ENCODE peak calls at places on chromosome 12, in nine cellular contexts. K is GM20000; U is cardiac muscle cell; R is activated naive CD8-positive, alpha-beta T cell treated with anti-CD3 and anti-CD28 coated beads, Interleukin-2, amount 50 U/mL, for 24 hours; X is EL; Q is iris pigment epithelial cell; A is SW 1271; H is AG10803; M is activated CD4-positive, alpha-beta T cell treated with anti-CD3 and anti-CD28 coated beads, Interleukin-2, amount 10 ng/mL, durations not matched to agents 7 days and 5 days. I is an unnamed sample.
A peak's percentile ranks its signal among the peaks of the same experiment; 100 is the strongest.

GRCh38 chr12:79454338-79454777 is 236.4 kb downstream of the PAWR start:
- DNase-seq in R (no peak), Q (peak; percentile 86), X (peak; percentile 45), K (no peak), U (no peak), M (no peak), H (peak; percentile 43), A (no peak), I (peak; percentile 81)

GRCh38 chr12:109539508-109539907 is 33.8 kb downstream of the MMAB start:
- DNase-seq in M (no peak), Q (peak; percentile 11), R (no peak), U (no peak), H (peak; percentile 25), A (no peak), K (no peak), X (peak; percentile 80), I (peak; percentile 32)

GRCh38 chr12:25155031-25155576 is 39.9 kb downstream of the DNAI7 start:
- DNase-seq in R (no peak), H (peak; percentile 30), K (peak; percentile 48), U (peak; percentile 14), A (peak; percentile 7), M (peak; percentile 17), X (peak; percentile 59), Q (peak; percentile 64), I (peak; percentile 20)

GRCh38 chr12:57134949-57135348 is 6.7 kb downstream of the LRP1 start:
- DNase-seq in Q (no peak), U (no peak), M (no peak), X (no peak), H (no peak), K (no peak), A (no peak), R (no peak), I (no peak)

GRCh38 chr12:2382391-2383155 is 329.8 kb downstream of the CACNA1C start:
- DNase-seq in A (no peak), Q (peak; percentile 26), M (no peak), R (no peak), X (no peak), U (no peak), K (no peak), H (peak; percentile 48), I (no peak)

GRCh38 chr12:25083211-25083610 is 111.7 kb downstream of the DNAI7 start:
- DNase-seq in U (no peak), K (no peak), R (no peak), H (no peak), X (no peak), Q (peak; percentile 8), A (no peak), M (no peak), I (no peak)

GRCh38 chr12:126093911-126094310 is 1028.7 kb downstream of the AACS start:
- DNase-seq in K (no peak), X (no peak), R (no peak), Q (peak; percentile 20), H (no peak), A (no peak), U (peak; percentile 31), M (no peak), I (peak; percentile 25)

GRCh38 chr12:12586879-12587675 is 24.4 kb upstream of the DUSP16 start:
- DNase-seq in Q (no peak), H (no peak), X (no peak), R (no peak), A (no peak), M (no peak), U (no peak), K (no peak), I (no peak)

GRCh38 chr12:11812558-11813421 is 163.3 kb downstream of the ETV6 start:
- DNase-seq in M (peak; percentile 18), Q (peak; percentile 53), K (peak; percentile 44), R (peak; percentile 15), X (peak; percentile 18), A (no peak), H (peak; percentile 31), U (peak; percentile 33), I (no peak)

GRCh38 chr12:93297032-93297431 is 80.7 kb upstream of the NUDT4 start:
- DNase-seq in M (no peak), U (no peak), A (no peak), Q (no peak), R (no peak), H (no peak), X (no peak), K (peak; percentile 52), I (no peak)

GRCh38 chr12:40583743-40584142 is 108.5 kb upstream of the CNTN1 start:
- DNase-seq in M (no peak), K (no peak), U (no peak), Q (no peak), X (no peak), R (no peak), H (no peak), A (no peak), I (no peak)

GRCh38 chr12:14901228-14901562 is 15.5 kb upstream of the MGP start:
- DNase-seq in R (no peak), Q (no peak), H (no peak), K (no peak), X (no peak), M (no peak), U (no peak), A (no peak), I (no peak)

GRCh38 chr12:48002773-48003218 is 1.5 kb downstream of the COL2A1 start:
- DNase-seq in M (no peak), H (peak; percentile 21), A (no peak), X (peak; percentile 39), R (no peak), U (peak; percentile 76), K (peak; percentile 29), Q (peak; percentile 34), I (peak; percentile 19)

GRCh38 chr12:98420403-98420800 is 95.0 kb upstream of the TMPO start:
- DNase-seq in Q (no peak), U (no peak), M (no peak), H (no peak), K (no peak), R (no peak), A (no peak), X (no peak), I (no peak)

GRCh38 chr12:121240484-121241202 is 30.7 kb downstream of the P2RX4 start:
- DNase-seq in R (peak; percentile 77), M (peak; percentile 88), K (peak; percentile 62), U (no peak), Q (peak; percentile 46), H (peak; percentile 45), A (no peak), X (no peak), I (no peak)

GRCh38 chr12:57151741-57152407 is 4.5 kb upstream of the LRP1-AS start:
- DNase-seq in M (no peak), H (peak; percentile 97), U (no peak), A (no peak), Q (peak; percentile 69), R (no peak), X (peak; percentile 77), K (no peak), I (peak; percentile 69)

GRCh38 chr12:112419269-112420133 is 754 bp downstream of the PTPN11 start:
- DNase-seq in H (peak; percentile 83), X (peak; percentile 90), U (peak; percentile 79), A (no peak), K (peak; percentile 26), Q (peak; percentile 86), R (peak; percentile 37), M (peak; percentile 29), I (peak; percentile 67)

GRCh38 chr12:19760611-19761010 is 321.3 kb downstream of the AEBP2 start:
- DNase-seq in Q (peak; percentile 9), R (no peak), M (no peak), U (no peak), X (no peak), H (peak; percentile 29), K (no peak), A (no peak), I (no peak)

GRCh38 chr12:64691793-64692583 is 67.2 kb downstream of the GNS start:
- DNase-seq in A (no peak), H (no peak), U (no peak), Q (no peak), R (no peak), K (no peak), X (no peak), M (no peak), I (no peak)

GRCh38 chr12:57738661-57739237 is at the start of gene AGAP2:
- DNase-seq in M (no peak), K (no peak), H (no peak), Q (no peak), R (no peak), A (no peak), U (peak; percentile 48), X (no peak), I (peak; percentile 12)

GRCh38 chr12:108630481-108631207 is 3.0 kb downstream of the SELPLG start:
- DNase-seq in A (no peak), R (peak; percentile 45), M (no peak), Q (peak; percentile 67), H (peak; percentile 77), K (no peak), U (no peak), X (peak; percentile 96), I (peak; percentile 53)

GRCh38 chr12:1365703-1366102 is 228.7 kb downstream of the FBXL14 start:
- DNase-seq in K (no peak), M (no peak), H (no peak), A (no peak), Q (no peak), R (no peak), X (no peak), U (no peak), I (no peak)

GRCh38 chr12:132837693-132838463 is 9.2 kb upstream of the GOLGA3 start:
- DNase-seq in M (no peak), X (no peak), Q (peak; percentile 11), H (peak; percentile 31), U (no peak), A (no peak), R (no peak), K (no peak), I (no peak)

GRCh38 chr12:132702640-132703039 is 8.0 kb upstream of the PGAM5 start:
- DNase-seq in M (no peak), U (no peak), A (no peak), K (no peak), X (no peak), R (no peak), Q (no peak), H (no peak), I (no peak)

GRCh38 chr12:64624035-64624434 is 13.7 kb downstream of the RASSF3 start:
- DNase-seq in M (no peak), U (no peak), Q (no peak), A (no peak), R (no peak), X (no peak), K (no peak), H (no peak), I (no peak)

GRCh38 chr12:95473440-95473946 is 459 bp upstream of the METAP2 start:
- DNase-seq in M (peak; percentile 31), A (no peak), U (peak; percentile 58), K (peak; percentile 26), R (peak; percentile 23), H (peak; percentile 35), Q (peak; percentile 33), X (peak; percentile 54), I (no peak)

GRCh38 chr12:2877047-2877958 is at the start of the genes FOXM1 and RHNO1:
- DNase-seq in Q (peak; percentile 89), R (peak; percentile 88), X (peak; percentile 87), M (peak; percentile 91), H (peak; percentile 86), K (peak; percentile 97), A (peak; percentile 43), U (peak; percentile 92), I (peak; percentile 60)

GRCh38 chr12:120540445-120540844 is 6.3 kb downstream of the RNF10 start:
- DNase-seq in H (peak; percentile 50), R (no peak), U (no peak), K (no peak), Q (peak; percentile 86), M (no peak), A (no peak), X (no peak), I (peak; percentile 74)

GRCh38 chr12:19402743-19403400 is 36.4 kb upstream of the AEBP2 start:
- DNase-seq in M (no peak), K (no peak), Q (peak; percentile 49), R (no peak), X (peak; percentile 11), U (peak; percentile 23), H (peak; percentile 56), A (no peak), I (peak; percentile 43)

GRCh38 chr12:82942521-82942920 is 255.8 kb downstream of the TMTC2 start:
- DNase-seq in K (no peak), A (no peak), R (no peak), U (no peak), Q (peak; percentile 64), H (no peak), M (no peak), X (no peak), I (no peak)

GRCh38 chr12:25701290-25701689 is 148.2 kb upstream of the LMNTD1 start:
- DNase-seq in A (no peak), U (no peak), X (peak; percentile 77), K (no peak), Q (peak; percentile 96), H (peak; percentile 41), M (no peak), R (no peak), I (peak; percentile 74)